ENCODE peak calls at places on chromosomes 7 and 10, in six cellular contexts. One of them, this sample, is unnamed.

GRCh38 chr7:149496642-149497391 is 792 bp downstream of the ZNF746 start:
- DNase-seq in H9: no peak
- DNase-seq in CD8-positive, alpha-beta memory T cell: peak; percentile 45
- DNase-seq in astrocyte: peak; percentile 22
- DNase-seq in aorta: peak; percentile 71
- DNase-seq in mesendoderm: peak; percentile 31
- DNase-seq in this sample: peak; percentile 43

GRCh38 chr10:82969405-82969804 is 1094.4 kb downstream of the NRG3 start:
- DNase-seq in H9: no peak
- DNase-seq in CD8-positive, alpha-beta memory T cell: no peak
- DNase-seq in astrocyte: no peak
- DNase-seq in aorta: no peak
- DNase-seq in mesendoderm: peak; percentile 40
- DNase-seq in this sample: no peak

GRCh38 chr10:34802692-34803091 is 12.4 kb downstream of the PARD3 start:
- DNase-seq in H9: no peak
- DNase-seq in CD8-positive, alpha-beta memory T cell: no peak
- DNase-seq in astrocyte: no peak
- DNase-seq in aorta: no peak
- DNase-seq in mesendoderm: peak; percentile 64
- DNase-seq in this sample: no peak

GRCh38 chr10:95729323-95730055 is 26.5 kb upstream of the ENTPD1 start:
- DNase-seq in H9: no peak
- DNase-seq in CD8-positive, alpha-beta memory T cell: no peak
- DNase-seq in astrocyte: no peak
- DNase-seq in aorta: no peak
- DNase-seq in mesendoderm: peak; percentile 25
- DNase-seq in this sample: no peak

GRCh38 chr7:105229641-105230040 is 159.1 kb downstream of the SRPK2 start:
- DNase-seq in H9: no peak
- DNase-seq in CD8-positive, alpha-beta memory T cell: no peak
- DNase-seq in astrocyte: no peak
- DNase-seq in aorta: no peak
- DNase-seq in mesendoderm: no peak
- DNase-seq in this sample: no peak

GRCh38 chr7:94245500-94245899 is 149.2 kb upstream of the COL1A2 start:
- DNase-seq in H9: no peak
- DNase-seq in CD8-positive, alpha-beta memory T cell: no peak
- DNase-seq in astrocyte: no peak
- DNase-seq in aorta: no peak
- DNase-seq in mesendoderm: no peak
- DNase-seq in this sample: no peak

GRCh38 chr10:18683427-18683826 is 24.2 kb downstream of the ARL5B start:
- DNase-seq in H9: no peak
- DNase-seq in CD8-positive, alpha-beta memory T cell: no peak
- DNase-seq in astrocyte: peak; percentile 72
- DNase-seq in aorta: no peak
- DNase-seq in mesendoderm: no peak
- DNase-seq in this sample: no peak

GRCh38 chr10:21593986-21594385 is 60.0 kb downstream of the MLLT10 start:
- DNase-seq in H9: no peak
- DNase-seq in CD8-positive, alpha-beta memory T cell: no peak
- DNase-seq in astrocyte: no peak
- DNase-seq in aorta: no peak
- DNase-seq in mesendoderm: no peak
- DNase-seq in this sample: no peak

GRCh38 chr10:24952146-24952700 is at the start of gene PRTFDC1:
- DNase-seq in H9: peak; percentile 55
- DNase-seq in CD8-positive, alpha-beta memory T cell: no peak
- DNase-seq in astrocyte: no peak
- DNase-seq in aorta: peak; percentile 63
- DNase-seq in mesendoderm: peak; percentile 74
- DNase-seq in this sample: peak; percentile 49

DNA sequence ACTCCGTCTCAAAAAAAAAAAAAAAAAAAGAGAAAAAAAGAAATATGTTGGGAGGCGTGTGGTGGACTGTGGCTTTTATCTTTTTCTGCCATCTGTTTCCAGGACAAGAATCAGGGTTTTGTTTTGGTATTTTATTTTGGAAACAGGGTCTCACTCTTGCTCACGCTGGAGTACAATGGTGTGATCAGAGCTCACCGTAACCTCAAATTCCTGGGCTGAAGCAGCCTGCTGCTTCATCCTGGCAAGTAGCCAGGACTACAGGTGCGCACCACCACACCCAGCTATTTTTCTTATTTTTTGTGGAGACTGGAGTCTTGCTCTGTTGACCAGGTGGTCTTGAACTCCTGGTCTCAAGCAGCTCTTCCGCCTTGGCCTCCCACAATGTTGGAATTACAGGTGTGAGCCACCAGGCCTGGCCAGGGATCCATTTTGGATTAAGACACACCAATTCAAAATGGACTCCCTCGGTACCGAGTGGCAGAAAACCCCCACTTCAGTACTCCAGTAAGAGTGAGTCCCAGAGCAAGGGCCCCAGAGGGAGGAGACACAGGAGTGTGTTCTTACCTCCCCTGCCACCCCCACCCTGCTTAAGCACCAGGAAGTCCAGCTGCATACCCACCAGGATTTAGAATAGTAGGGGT is 6.7 kb downstream of the MTURN start:
- DNase-seq in H9: no peak
- DNase-seq in CD8-positive, alpha-beta memory T cell: no peak
- DNase-seq in astrocyte: no peak
- DNase-seq in aorta: no peak
- DNase-seq in mesendoderm: no peak
- DNase-seq in this sample: no peak
- H3K27ac ChIP-seq in H9: no peak overlapping the region
- H3K27ac ChIP-seq in CD8-positive, alpha-beta memory T cell: no peak overlapping the region
- H3K27ac ChIP-seq in astrocyte: no peak overlapping the region
- H3K27ac ChIP-seq in aorta: no peak overlapping the region
- H3K27ac ChIP-seq in mesendoderm: no peak overlapping the region
- H3K27ac ChIP-seq in this sample: peak overlapping the region; percentile 82

DNA sequence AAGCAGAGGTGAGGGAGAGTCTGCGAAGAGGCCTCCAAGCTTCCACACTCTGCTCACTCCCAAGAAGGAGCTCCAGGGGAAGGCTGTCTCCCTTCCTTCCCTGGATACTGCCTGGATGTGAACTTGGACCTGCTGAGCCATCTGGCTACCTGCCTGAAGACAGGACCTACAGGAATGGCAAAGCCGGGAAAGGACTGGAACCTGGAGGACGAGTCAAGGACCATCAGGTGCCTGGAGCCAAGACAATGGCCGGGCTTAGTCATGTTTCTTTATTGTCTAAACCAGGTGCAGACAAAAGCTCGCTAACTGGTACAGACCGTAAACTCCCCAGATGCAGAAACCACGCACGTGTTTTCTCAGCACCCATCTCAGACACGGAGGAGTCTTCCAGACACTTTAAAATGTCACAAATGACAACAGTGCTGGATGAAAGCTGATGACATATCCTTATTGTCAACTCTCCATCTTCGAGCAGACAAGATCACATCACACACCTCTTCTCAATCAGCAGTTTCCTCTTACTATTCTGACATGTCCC is 12.1 kb downstream of the ASB13 start:
- DNase-seq in H9: no peak
- DNase-seq in CD8-positive, alpha-beta memory T cell: no peak
- DNase-seq in astrocyte: no peak
- DNase-seq in aorta: no peak
- DNase-seq in mesendoderm: no peak
- DNase-seq in this sample: no peak
- H3K27ac ChIP-seq in H9: no peak overlapping the region
- H3K27ac ChIP-seq in CD8-positive, alpha-beta memory T cell: no peak overlapping the region
- H3K27ac ChIP-seq in astrocyte: no peak overlapping the region
- H3K27ac ChIP-seq in aorta: no peak overlapping the region
- H3K27ac ChIP-seq in mesendoderm: no peak overlapping the region
- H3K27ac ChIP-seq in this sample: no peak overlapping the region

DNA sequence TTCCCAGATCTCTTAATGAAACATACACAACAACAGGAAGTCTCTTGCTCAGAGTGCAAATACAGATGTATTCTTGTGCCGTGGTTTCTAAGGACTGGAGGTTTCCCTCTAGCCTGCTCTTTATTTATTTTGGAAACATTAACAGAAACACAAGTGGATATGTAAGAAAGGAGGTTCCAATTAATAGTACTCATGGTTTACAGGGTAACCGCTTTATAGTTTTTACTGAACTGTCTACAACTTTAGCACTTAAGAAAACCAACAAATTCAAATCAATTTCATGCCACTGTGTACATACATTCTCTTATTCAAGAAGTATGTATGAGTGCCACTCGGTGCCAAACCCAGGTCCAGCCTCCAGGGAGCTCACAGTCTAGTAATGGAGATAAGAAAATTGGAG is 175.9 kb upstream of the AKR1E2 start:
- DNase-seq in H9: no peak
- DNase-seq in CD8-positive, alpha-beta memory T cell: no peak
- DNase-seq in astrocyte: peak; percentile 46
- DNase-seq in aorta: no peak
- DNase-seq in mesendoderm: no peak
- DNase-seq in this sample: no peak
- H3K27ac ChIP-seq in H9: no peak overlapping the region
- H3K27ac ChIP-seq in CD8-positive, alpha-beta memory T cell: no peak overlapping the region
- H3K27ac ChIP-seq in astrocyte: no peak overlapping the region
- H3K27ac ChIP-seq in aorta: peak overlapping the region; percentile 52
- H3K27ac ChIP-seq in mesendoderm: no peak overlapping the region
- H3K27ac ChIP-seq in this sample: no peak overlapping the region

GRCh38 chr10:514137-514671 is 175.3 kb downstream of the DIP2C start:
- DNase-seq in H9: no peak
- DNase-seq in CD8-positive, alpha-beta memory T cell: no peak
- DNase-seq in astrocyte: no peak
- DNase-seq in aorta: no peak
- DNase-seq in mesendoderm: no peak
- DNase-seq in this sample: peak; percentile 73
- H3K27ac ChIP-seq in H9: no peak overlapping the region
- H3K27ac ChIP-seq in CD8-positive, alpha-beta memory T cell: no peak overlapping the region
- H3K27ac ChIP-seq in astrocyte: no peak overlapping the region
- H3K27ac ChIP-seq in aorta: no peak overlapping the region
- H3K27ac ChIP-seq in mesendoderm: no peak overlapping the region
- H3K27ac ChIP-seq in this sample: peak overlapping the region; percentile 69

DNA sequence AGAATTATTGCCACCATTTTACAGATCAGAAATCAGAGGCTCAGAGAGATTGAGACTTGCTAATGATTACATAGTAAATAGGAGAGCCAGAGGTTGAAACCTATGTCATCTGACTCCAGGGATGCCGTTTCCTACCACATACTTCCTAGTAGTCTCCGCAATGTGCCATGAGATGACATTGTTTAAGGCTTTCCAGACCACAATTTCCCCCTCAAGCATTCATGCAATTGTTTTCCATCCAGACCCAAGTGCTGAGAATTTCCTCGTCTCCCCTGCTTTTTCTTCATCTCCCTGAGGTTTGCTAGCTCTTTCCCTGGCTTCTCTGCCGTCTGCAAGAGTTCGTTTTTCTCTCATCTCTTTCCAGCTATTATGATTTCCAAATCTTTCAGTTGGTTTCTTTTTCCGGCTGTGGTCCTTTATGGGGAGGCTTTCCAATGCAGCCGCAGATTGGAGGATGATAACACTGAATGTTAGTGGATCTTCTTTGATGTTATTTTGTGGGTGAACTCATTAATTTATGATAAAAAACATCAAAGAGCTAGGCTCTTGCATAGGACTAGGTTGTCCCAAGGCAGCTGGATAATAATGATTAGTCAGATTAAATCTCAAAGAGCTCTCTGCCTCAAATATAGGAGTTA is 6.9 kb upstream of the GOLGA7B start:
- DNase-seq in H9: no peak
- DNase-seq in CD8-positive, alpha-beta memory T cell: no peak
- DNase-seq in astrocyte: peak; percentile 8
- DNase-seq in aorta: no peak
- DNase-seq in mesendoderm: no peak
- DNase-seq in this sample: no peak
- H3K27ac ChIP-seq in H9: no peak overlapping the region
- H3K27ac ChIP-seq in CD8-positive, alpha-beta memory T cell: no peak overlapping the region
- H3K27ac ChIP-seq in astrocyte: no peak overlapping the region
- H3K27ac ChIP-seq in aorta: no peak overlapping the region
- H3K27ac ChIP-seq in mesendoderm: no peak overlapping the region
- H3K27ac ChIP-seq in this sample: no peak overlapping the region

DNA sequence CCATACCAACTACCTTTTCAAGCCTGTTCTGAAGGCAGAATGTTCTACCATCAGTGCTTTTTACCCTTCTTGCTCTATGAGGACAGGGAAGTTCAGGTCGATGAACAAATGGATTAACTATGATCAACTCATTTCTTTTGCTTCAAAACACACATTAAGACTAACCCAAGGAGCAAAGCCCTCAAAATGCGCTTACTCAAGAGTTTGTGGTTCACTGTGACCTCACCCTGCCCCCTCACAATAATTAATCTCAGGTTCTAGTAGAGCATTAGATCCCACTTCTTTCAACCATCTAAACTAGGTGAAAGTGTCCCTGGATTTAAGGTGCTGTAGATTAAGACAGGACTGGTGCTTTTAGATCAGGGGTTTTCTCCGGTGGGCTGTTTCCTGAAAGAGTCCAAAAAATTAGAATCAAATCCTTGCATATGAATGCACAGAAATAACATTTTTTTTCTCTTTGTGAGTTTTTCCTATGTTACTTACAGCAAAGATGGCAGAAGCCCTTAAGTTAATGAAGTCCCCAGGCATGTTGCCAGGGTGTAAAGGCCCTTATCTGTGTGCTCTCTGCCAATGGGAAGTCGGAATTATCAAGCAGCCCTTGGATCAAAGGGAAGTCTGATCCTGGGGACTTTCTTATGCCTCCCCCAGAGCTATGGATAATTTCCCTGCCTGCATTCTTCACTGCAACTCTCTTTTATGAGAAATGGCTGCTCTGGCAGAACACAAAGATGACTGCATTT is 205.5 kb upstream of the STK17A start:
- DNase-seq in H9: no peak
- DNase-seq in CD8-positive, alpha-beta memory T cell: no peak
- DNase-seq in astrocyte: peak; percentile 75
- DNase-seq in aorta: no peak
- DNase-seq in mesendoderm: no peak
- DNase-seq in this sample: no peak
- H3K27ac ChIP-seq in H9: no peak overlapping the region
- H3K27ac ChIP-seq in CD8-positive, alpha-beta memory T cell: no peak overlapping the region
- H3K27ac ChIP-seq in astrocyte: no peak overlapping the region
- H3K27ac ChIP-seq in aorta: no peak overlapping the region
- H3K27ac ChIP-seq in mesendoderm: no peak overlapping the region
- H3K27ac ChIP-seq in this sample: no peak overlapping the region

DNA sequence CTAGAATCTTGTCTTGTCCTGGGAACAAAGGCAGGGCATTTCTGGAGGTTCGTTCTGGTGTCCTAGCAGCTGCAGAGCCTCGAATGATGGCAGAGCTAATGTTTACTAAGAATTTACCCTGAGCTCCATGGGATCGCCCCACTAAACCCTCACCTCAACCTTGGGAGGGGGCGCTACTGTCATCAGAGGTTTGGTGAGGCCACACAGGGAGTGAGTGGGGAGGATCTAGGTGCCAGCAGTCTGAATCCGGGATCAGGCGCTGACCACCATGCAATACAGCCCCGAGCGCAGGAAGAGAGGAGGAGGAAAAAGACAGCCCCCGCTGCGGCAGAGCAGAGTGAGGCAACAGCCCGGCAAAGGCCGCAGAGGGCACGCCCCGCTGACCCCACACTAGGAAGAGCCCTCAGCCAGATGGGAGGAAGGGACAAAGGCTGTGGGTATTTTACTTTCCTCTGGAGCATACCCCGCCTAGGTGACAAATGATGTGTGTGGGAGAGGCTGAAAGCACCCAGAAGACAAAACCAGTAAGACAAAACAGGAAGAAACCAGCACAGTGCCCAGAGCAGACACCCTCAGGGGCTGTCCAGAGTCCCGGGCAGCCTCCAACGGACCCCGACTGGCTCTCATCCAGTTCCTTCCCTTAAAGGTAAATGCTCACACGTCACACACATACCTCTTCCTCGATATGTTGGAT is 103.5 kb downstream of the FAM53B start:
- DNase-seq in H9: no peak
- DNase-seq in CD8-positive, alpha-beta memory T cell: no peak
- DNase-seq in astrocyte: no peak
- DNase-seq in aorta: no peak
- DNase-seq in mesendoderm: no peak
- DNase-seq in this sample: no peak
- H3K27ac ChIP-seq in H9: no peak overlapping the region
- H3K27ac ChIP-seq in CD8-positive, alpha-beta memory T cell: peak overlapping the region; percentile 64
- H3K27ac ChIP-seq in astrocyte: no peak overlapping the region
- H3K27ac ChIP-seq in aorta: no peak overlapping the region
- H3K27ac ChIP-seq in mesendoderm: no peak overlapping the region
- H3K27ac ChIP-seq in this sample: peak overlapping the region; percentile 27

This sample was measured in stomach.